ENCODE peak calls at places on chromosomes 16 and 17, in seven cellular contexts. N, H, E, W, Y, Z and G are unnamed samples.

GRCh38 chr17:36609498-36609862 is 8.1 kb downstream of the MRM1 start:
- DNase-seq in E (no peak), Y (no peak), Z (no peak), H (no peak), W (no peak), N (no peak), G (no peak)

GRCh38 chr17:652310-652709 is 62.3 kb downstream of the VPS53 start:
- DNase-seq in Z (no peak), N (no peak), Y (peak; percentile 58), W (no peak), E (peak; percentile 95), H (peak; percentile 92), G (peak; percentile 76)

GRCh38 chr17:78241277-78242023 is 10.0 kb downstream of the TMEM235 start:
- DNase-seq in N (no peak), Y (no peak), H (peak; percentile 46), E (no peak), W (no peak), Z (no peak), G (peak; percentile 54)

GRCh38 chr17:9200699-9201359 is 179.5 kb downstream of the NTN1 start:
- DNase-seq in H (no peak), Z (no peak), E (no peak), W (no peak), Y (no peak), N (no peak), G (no peak)

GRCh38 chr16:67404740-67405226 is 11.5 kb upstream of the TPPP3 start:
- DNase-seq in H (no peak), E (no peak), N (peak; percentile 50), W (no peak), Z (peak; percentile 98), Y (peak; percentile 75), G (no peak)

GRCh38 chr17:41571561-41572434 is at the start of gene KRT9:
- DNase-seq in N (no peak), Y (no peak), W (no peak), Z (no peak), H (no peak), E (no peak), G (no peak)

GRCh38 chr17:8885968-8886674 is 18.6 kb upstream of the PIK3R6 start:
- DNase-seq in Z (no peak), W (no peak), N (no peak), H (no peak), E (no peak), Y (no peak), G (no peak)

GRCh38 chr16:66382171-66382965 is 15.9 kb downstream of the CDH5 start:
- DNase-seq in H (peak; percentile 78), N (peak; percentile 93), E (no peak), Y (no peak), Z (peak; percentile 97), W (no peak), G (peak; percentile 80)

GRCh38 chr16:64621616-64622015 is 500.2 kb downstream of the CDH11 start:
- DNase-seq in Z (no peak), Y (no peak), N (no peak), W (no peak), H (no peak), E (no peak), G (peak; percentile 28)

GRCh38 chr16:71867934-71868333 is 16.0 kb downstream of the ZNF821 start:
- DNase-seq in H (no peak), N (no peak), W (no peak), Z (no peak), Y (no peak), E (peak; percentile 60), G (no peak)

GRCh38 chr17:53335443-53335842 is 487.3 kb upstream of the KIF2B start:
- DNase-seq in Y (no peak), N (no peak), H (no peak), E (no peak), W (no peak), Z (no peak), G (no peak)

GRCh38 chr16:49463529-49463928 is 89.9 kb downstream of the C16orf78 start:
- DNase-seq in Z (no peak), N (no peak), E (peak; percentile 49), W (peak; percentile 61), Y (no peak), H (no peak), G (no peak)

GRCh38 chr17:27573548-27573947 is 57.4 kb upstream of the LGALS9 start:
- DNase-seq in H (no peak), Z (no peak), Y (no peak), E (no peak), N (no peak), W (no peak), G (no peak)

GRCh38 chr16:68731569-68732067 is 5.5 kb upstream of the CDH1 start:
- DNase-seq in Z (no peak), W (no peak), H (no peak), N (no peak), E (no peak), Y (no peak), G (no peak)

GRCh38 chr16:23694707-23695373 is 16.2 kb downstream of the PLK1 start:
- DNase-seq in E (no peak), W (no peak), N (peak; percentile 18), Y (no peak), Z (no peak), H (peak; percentile 28), G (peak; percentile 26)
- H3K4me3 ChIP-seq in E (no peak overlapping the region), W (no peak overlapping the region), N (peak overlapping the region; percentile 8), Y (peak overlapping the region; percentile 8), Z (no peak overlapping the region), H (no peak overlapping the region), G (peak overlapping the region; percentile 24)

GRCh38 chr17:28912938-28913333 is 10.1 kb upstream of the DHRS13 start:
- DNase-seq in H (no peak), Z (no peak), Y (no peak), W (no peak), E (no peak), N (no peak), G (no peak)

GRCh38 chr17:28918295-28918694 is 15.4 kb upstream of the DHRS13 start:
- DNase-seq in N (no peak), E (no peak), W (no peak), H (no peak), Z (no peak), Y (no peak), G (no peak)

GRCh38 chr17:28917465-28917864 is 14.6 kb upstream of the DHRS13 start:
- DNase-seq in Y (no peak), W (no peak), Z (no peak), N (no peak), E (no peak), H (no peak), G (peak; percentile 16)

GRCh38 chr17:28917029-28917428 is 14.2 kb upstream of the DHRS13 start:
- DNase-seq in Y (no peak), N (no peak), Z (no peak), E (no peak), W (no peak), H (no peak), G (no peak)

DNA sequence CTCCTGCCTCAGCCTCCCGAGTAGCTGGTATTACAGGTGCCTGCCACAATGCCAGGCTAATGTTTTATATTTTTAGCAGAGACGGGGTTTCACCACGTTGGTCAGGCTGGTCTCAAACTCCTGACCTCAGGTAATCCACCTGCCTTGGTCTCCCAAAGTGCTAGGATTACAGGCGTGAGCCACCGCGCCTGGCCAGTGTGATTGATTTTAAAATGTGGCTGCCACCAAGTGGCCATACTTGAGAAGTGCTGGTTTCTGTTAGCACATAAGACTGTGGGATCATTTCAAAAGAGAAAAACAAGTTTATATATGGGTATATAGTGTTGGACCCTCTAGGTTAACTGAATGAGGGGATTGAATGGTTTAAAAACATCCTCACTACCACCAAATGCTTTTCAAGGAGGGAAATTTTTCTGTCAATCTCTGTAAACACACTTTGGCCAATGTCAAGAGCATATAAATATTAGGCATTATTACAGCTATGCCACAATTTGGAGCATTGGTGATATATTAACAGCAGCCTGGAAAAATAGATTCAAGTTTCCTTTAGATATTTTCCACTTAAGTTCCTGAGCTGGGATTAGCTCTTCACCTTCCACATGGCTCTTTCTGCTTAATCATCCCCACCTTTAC is 13.5 kb upstream of the DHRS13 start:
- DNase-seq in E (peak; percentile 86), W (no peak), Y (no peak), Z (no peak), N (no peak), H (peak; percentile 62), G (peak; percentile 56)
- TF ChIP-seq CTCF in E (no peak), W (peak; percentile 74), Y (peak; percentile 69), Z (peak; percentile 77), N (peak; percentile 52), H (peak; percentile 65), G (peak; percentile 64)

DNA sequence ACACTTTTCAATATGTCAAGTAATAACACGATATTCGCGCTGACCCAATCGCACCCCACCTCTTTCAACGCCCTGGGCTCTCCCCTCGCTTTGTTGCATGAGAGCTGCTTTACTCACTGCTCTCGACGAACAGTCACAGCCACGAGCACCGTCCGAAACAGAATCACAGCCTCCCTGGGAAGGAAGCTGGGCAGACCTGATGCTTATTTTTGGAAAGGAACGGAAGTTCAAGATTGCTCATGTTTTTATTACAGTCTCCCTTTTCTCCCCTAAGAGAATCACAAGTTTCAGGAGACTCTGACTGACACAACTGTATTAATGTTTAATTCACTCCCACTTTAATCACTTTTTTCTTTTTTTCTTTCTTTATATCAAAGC is 67.8 kb downstream of the ANKRD11 start:
- DNase-seq in H (peak; percentile 67), E (no peak), Z (no peak), N (no peak), Y (no peak), W (no peak), G (no peak)
- H3K4me3 ChIP-seq in H (no peak overlapping the region), E (no peak overlapping the region), Z (no peak overlapping the region), N (no peak overlapping the region), Y (no peak overlapping the region), W (no peak overlapping the region), G (no peak overlapping the region)

GRCh38 chr16:50547340-50547865 is 793 bp upstream of the NKD1 start:
- DNase-seq in H (no peak), Y (no peak), Z (no peak), N (no peak), W (peak; percentile 85), E (no peak), G (no peak)
- TF ChIP-seq CTCF in H (no peak), Y (no peak), Z (no peak), N (peak; percentile 43), W (no peak), E (no peak), G (no peak)

GRCh38 chr16:58338205-58338604 is 43.4 kb upstream of the PRSS54 start:
- DNase-seq in W (no peak), Y (no peak), N (no peak), H (no peak), E (no peak), Z (no peak), G (no peak)

GRCh38 chr16:58333937-58334336 is 39.1 kb upstream of the PRSS54 start:
- DNase-seq in Y (no peak), Z (no peak), N (no peak), H (no peak), W (no peak), E (no peak), G (no peak)

GRCh38 chr16:58336332-58337089 is 41.7 kb upstream of the PRSS54 start:
- DNase-seq in W (peak; percentile 78), Y (peak; percentile 85), H (peak; percentile 73), N (peak; percentile 21), E (peak; percentile 97), Z (peak; percentile 77), G (peak; percentile 52)

GRCh38 chr16:58339452-58339938 is 44.7 kb upstream of the PRSS54 start:
- DNase-seq in H (peak; percentile 48), W (no peak), E (no peak), Y (no peak), N (no peak), Z (no peak), G (peak; percentile 10)

DNA sequence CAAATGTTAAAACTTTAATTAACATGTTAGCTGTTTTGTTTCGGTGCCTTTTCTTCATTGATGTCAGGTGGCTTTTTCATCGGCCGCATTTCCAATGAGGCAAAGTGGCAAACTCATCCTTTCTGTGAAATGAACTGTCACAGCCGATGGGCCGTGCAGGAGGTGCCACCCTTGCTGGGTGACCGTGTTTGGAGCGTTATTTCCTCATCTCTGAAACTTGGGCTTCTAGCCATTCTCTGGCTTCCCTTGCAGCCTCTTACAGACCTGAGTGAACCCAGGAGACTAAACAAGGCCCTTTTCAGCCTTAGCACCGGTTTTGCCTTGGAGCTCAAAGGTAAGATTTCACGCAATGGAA is 42.2 kb upstream of the PRSS54 start:
- DNase-seq in W (no peak), N (no peak), H (no peak), E (no peak), Y (no peak), Z (no peak), G (no peak)
- H3K4me3 ChIP-seq in W (no peak overlapping the region), N (no peak overlapping the region), H (peak overlapping the region; percentile 44), E (no peak overlapping the region), Y (peak overlapping the region; percentile 5), Z (peak overlapping the region; percentile 23), G (peak overlapping the region; percentile 47)